ENCODE peak calls at places on chromosomes 1 and 21, in seven cellular contexts. M is transverse colon, U is gastrocnemius medialis, P is lung, Q is ovary, W is fibroblast of lung, S is left lung. C is an unnamed sample.

GRCh38 chr1:156677616-156678596 is 699 bp upstream of the NES start:
- DNase-seq in M (peak; percentile 56), Q (peak; percentile 60), U (peak; percentile 47), S (peak; percentile 64), P (no peak), W (peak; percentile 80), C (peak; percentile 87)

GRCh38 chr1:94580367-94581115 is 39.0 kb upstream of the F3 start:
- DNase-seq in S (no peak), M (no peak), U (no peak), Q (no peak), W (peak; percentile 54), P (no peak), C (no peak)

GRCh38 chr1:170513138-170513537 is 18.8 kb upstream of the GORAB start:
- DNase-seq in M (no peak), U (no peak), W (no peak), P (no peak), S (no peak), Q (no peak), C (no peak)

GRCh38 chr1:38598118-38598517 is 261.5 kb downstream of the RRAGC start:
- DNase-seq in Q (no peak), P (no peak), U (no peak), S (no peak), W (no peak), M (no peak), C (no peak)

GRCh38 chr1:179178965-179179364 is 50.5 kb downstream of the ABL2 start:
- DNase-seq in Q (no peak), S (no peak), M (no peak), W (peak; percentile 79), U (no peak), P (no peak), C (no peak)

GRCh38 chr1:118184737-118185082 is 318 bp downstream of the SPAG17 start:
- DNase-seq in W (peak; percentile 6), M (no peak), U (no peak), P (no peak), S (no peak), Q (no peak), C (no peak)

GRCh38 chr1:22210176-22210575 is 67.3 kb upstream of the WNT4 start:
- DNase-seq in Q (no peak), W (no peak), S (no peak), M (no peak), P (no peak), U (no peak), C (no peak)

GRCh38 chr1:154467768-154468102 is 34.3 kb upstream of the TDRD10 start:
- DNase-seq in U (no peak), S (no peak), P (no peak), W (no peak), Q (no peak), M (no peak), C (no peak)

GRCh38 chr1:44254392-44254791 is 41.1 kb downstream of the DMAP1 start:
- DNase-seq in Q (no peak), U (no peak), S (no peak), W (no peak), P (no peak), M (no peak), C (no peak)

GRCh38 chr1:194045416-194045815 is 859.0 kb upstream of the B3GALT2 start:
- DNase-seq in S (no peak), M (no peak), W (peak; percentile 73), Q (no peak), P (no peak), U (no peak), C (no peak)

GRCh38 chr21:41622831-41623548 is 115.0 kb upstream of the TMPRSS2 start:
- DNase-seq in U (no peak), W (peak; percentile 61), Q (no peak), P (no peak), M (no peak), S (no peak), C (no peak)

GRCh38 chr1:224641030-224641429 is 24.9 kb downstream of the CNIH3 start:
- DNase-seq in W (no peak), Q (no peak), M (peak; percentile 28), S (no peak), P (no peak), U (no peak), C (no peak)
- TF ChIP-seq CTCF in W (no peak), Q (no peak), M (no peak), S (no peak), P (no peak), U (no peak), C (no peak)

GRCh38 chr1:209354111-209354839 is 229.2 kb upstream of the CAMK1G start:
- DNase-seq in W (peak; percentile 90), U (peak; percentile 30), S (no peak), M (peak; percentile 71), Q (no peak), P (peak; percentile 73), C (peak; percentile 25)
- H3K27ac ChIP-seq in W (no peak overlapping the region), U (no peak overlapping the region), S (no peak overlapping the region), M (no peak overlapping the region), Q (no peak overlapping the region), P (no peak overlapping the region), C (no peak overlapping the region)

GRCh38 chr1:4980211-4980610 is 325.8 kb downstream of the AJAP1 start:
- DNase-seq in U (no peak), S (no peak), P (no peak), W (no peak), M (no peak), Q (no peak), C (no peak)
- H3K9me3 ChIP-seq in U (no peaks in the 10 kb centered on the region), S (no peaks in the 10 kb centered on the region), P (peaks cover 13% of the 10 kb centered on the region), W (no peaks in the 10 kb centered on the region), M (no peaks in the 10 kb centered on the region), Q (no peaks in the 10 kb centered on the region), C (no peaks in the 10 kb centered on the region)

GRCh38 chr1:185654952-185655314 is 79.3 kb upstream of the HMCN1 start:
- DNase-seq in M (no peak), U (no peak), P (no peak), Q (no peak), S (no peak), W (no peak), C (no peak)

GRCh38 chr1:185652348-185652747 is 81.8 kb upstream of the HMCN1 start:
- DNase-seq in U (no peak), P (no peak), M (no peak), W (no peak), Q (no peak), S (no peak), C (no peak)

GRCh38 chr1:185654199-185654951 is 79.8 kb upstream of the HMCN1 start:
- DNase-seq in Q (no peak), W (peak; percentile 51), P (no peak), S (no peak), M (no peak), U (no peak), C (no peak)

GRCh38 chr1:185653615-185654014 is 80.6 kb upstream of the HMCN1 start:
- DNase-seq in S (no peak), U (no peak), W (no peak), P (no peak), M (no peak), Q (no peak), C (no peak)

DNA sequence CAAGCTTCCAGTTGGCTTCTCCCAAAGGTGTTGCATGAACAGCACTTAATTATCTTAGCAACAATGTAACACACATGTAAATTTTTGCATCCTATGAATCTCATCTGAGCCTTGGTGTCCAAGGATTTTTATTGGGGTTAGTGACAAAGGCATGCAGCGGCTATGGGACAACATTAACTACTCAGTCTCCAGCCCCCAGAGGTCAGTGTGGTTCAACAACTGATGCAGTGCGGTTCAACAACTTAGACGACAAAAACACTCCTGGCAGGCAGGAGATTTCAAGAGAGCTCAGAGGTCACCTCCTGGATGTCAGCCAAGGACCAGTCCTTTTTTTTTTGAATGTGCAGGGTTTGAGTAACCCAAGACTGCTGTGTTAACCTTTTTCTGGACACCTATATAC is 77.5 kb upstream of the HMCN1 start:
- DNase-seq in U (no peak), S (no peak), M (no peak), Q (no peak), W (no peak), P (no peak), C (no peak)
- TF ChIP-seq CTCF in U (no peak), S (no peak), M (no peak), Q (no peak), W (no peak), P (no peak), C (no peak)

DNA sequence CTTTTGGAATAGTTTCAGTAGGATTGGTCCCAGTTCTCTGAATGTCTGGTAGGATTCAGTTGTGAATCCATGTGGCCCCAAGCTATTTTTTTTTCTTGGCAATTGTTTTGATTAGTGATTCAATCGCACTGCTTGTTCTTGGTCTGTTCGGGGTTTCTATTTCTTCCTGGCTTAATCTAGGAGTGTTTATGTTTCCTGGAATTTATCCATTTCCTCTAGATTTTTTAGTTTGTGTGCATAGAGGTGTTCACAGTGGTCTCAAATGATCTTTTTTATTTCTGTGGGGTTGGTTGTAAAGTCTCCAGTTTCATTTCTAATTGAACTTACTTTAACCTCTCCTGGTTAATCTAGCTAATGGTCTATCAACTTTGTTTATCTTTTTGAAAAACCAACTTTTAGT is 117.6 kb downstream of the NME7 start:
- DNase-seq in Q (no peak), M (no peak), S (no peak), U (no peak), P (no peak), W (peak; percentile 17), C (no peak)
- H3K27ac ChIP-seq in Q (no peak overlapping the region), M (no peak overlapping the region), S (no peak overlapping the region), U (no peak overlapping the region), P (no peak overlapping the region), W (no peak overlapping the region), C (no peak overlapping the region)

DNA sequence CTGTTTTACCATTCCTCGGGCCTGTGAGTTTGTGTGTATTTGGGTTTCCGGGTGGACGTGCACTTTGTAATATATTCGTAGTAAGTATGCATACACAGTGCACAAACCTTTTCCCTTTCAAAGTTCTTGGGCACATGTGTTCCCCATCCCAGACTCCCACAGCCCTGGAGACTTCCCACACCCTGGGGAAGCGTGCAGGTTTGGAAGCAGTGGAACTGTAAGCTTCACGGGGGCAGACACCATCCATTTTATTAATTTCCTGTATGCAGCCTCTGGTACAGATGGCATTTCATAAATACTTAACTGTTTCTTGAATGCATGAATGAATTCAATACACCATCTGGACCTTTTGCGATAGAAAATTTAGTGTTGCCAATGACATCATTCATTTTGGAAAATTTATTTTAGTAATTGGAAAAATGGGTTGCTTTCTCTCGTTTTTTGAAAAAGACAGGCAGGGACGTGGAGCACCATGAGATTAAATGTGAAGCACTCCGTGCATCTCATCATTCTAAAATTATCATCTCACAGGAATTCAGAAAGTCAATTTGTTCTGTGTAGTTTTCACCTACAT is 10.8 kb downstream of the ETS2 start:
- DNase-seq in U (no peak), M (no peak), P (no peak), W (no peak), S (no peak), Q (no peak), C (no peak)
- H3K9me3 ChIP-seq in U (no peaks in the 10 kb centered on the region), M (no peaks in the 10 kb centered on the region), P (peaks cover 2% of the 10 kb centered on the region), W (no peaks in the 10 kb centered on the region), S (no peaks in the 10 kb centered on the region), Q (no peaks in the 10 kb centered on the region), C (no peaks in the 10 kb centered on the region)

DNA sequence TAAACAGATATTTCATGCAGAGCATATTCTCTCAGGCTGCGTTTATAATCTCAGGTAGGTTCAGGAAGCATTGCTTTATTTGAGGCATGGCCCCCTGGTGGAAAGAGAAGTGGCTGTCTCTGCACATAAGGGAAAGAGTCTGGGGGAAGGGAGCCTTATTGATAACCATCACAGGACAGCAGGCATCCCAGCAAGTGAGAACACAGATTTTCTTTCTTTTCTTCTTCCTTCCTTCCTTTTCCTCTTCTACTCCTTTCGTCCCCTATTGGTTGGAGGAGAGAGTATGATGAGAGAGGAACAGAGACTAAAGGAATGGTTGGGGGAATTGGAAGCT is 21.9 kb downstream of the TSNAX start:
- DNase-seq in Q (no peak), P (no peak), W (no peak), U (no peak), S (no peak), M (no peak), C (no peak)
- TF ChIP-seq CTCF in Q (no peak), P (no peak), W (peak; percentile 20), U (no peak), S (no peak), M (peak; percentile 42), C (peak; percentile 45)

GRCh38 chr1:112439592-112439991 is 43.6 kb downstream of the CTTNBP2NL start:
- DNase-seq in M (no peak), U (no peak), W (no peak), Q (no peak), P (no peak), S (no peak), C (no peak)
- H3K27ac ChIP-seq in M (peak overlapping the region; percentile 31), U (peak overlapping the region; percentile 42), W (no peak overlapping the region), Q (no peak overlapping the region), P (no peak overlapping the region), S (peak overlapping the region; percentile 48), C (peak overlapping the region; percentile 28)

C was measured in heart right ventricle.